ENCODE peak calls at places on chromosomes 1 and 21, in seven cellular contexts. N, P, F, Q, X, Y and U are unnamed samples.

GRCh38 chr1:107935396-107936064 is 29.4 kb downstream of the VAV3 start:
- DNase-seq in N (no peak), P (no peak), F (peak), Q (peak), X (no peak), Y (no peak), U (no peak)

GRCh38 chr21:23887709-23888303 is 1719.5 kb downstream of the MRPL39 start:
- DNase-seq in N (no peak), P (peak), F (no peak), Q (peak), X (no peak), Y (no peak), U (no peak)

GRCh38 chr1:11169202-11169601 is 20.0 kb upstream of the ANGPTL7 start:
- DNase-seq in N (no peak), P (no peak), F (peak), Q (no peak), X (no peak), Y (no peak), U (no peak)

GRCh38 chr1:210489491-210489890 is 160.8 kb downstream of the HHAT start:
- DNase-seq in N (no peak), P (no peak), F (peak), Q (no peak), X (no peak), Y (no peak), U (peak)

GRCh38 chr1:71023515-71023914 is 24.1 kb downstream of the PTGER3 start:
- DNase-seq in N (no peak), P (no peak), F (no peak), Q (no peak), X (no peak), Y (no peak), U (no peak)

GRCh38 chr1:155978973-155979429 is 654 bp upstream of the ARHGEF2 start:
- DNase-seq in N (peak), P (peak), F (no peak), Q (peak), X (no peak), Y (no peak), U (no peak)

GRCh38 chr1:238642231-238642630 is 744.1 kb upstream of the CHRM3 start:
- DNase-seq in N (no peak), P (no peak), F (peak), Q (no peak), X (no peak), Y (no peak), U (no peak)

GRCh38 chr1:47996406-47997226 is 569 bp downstream of the TRABD2B start:
- DNase-seq in N (peak), P (no peak), F (peak), Q (no peak), X (no peak), Y (peak), U (no peak)